ENCODE peak calls at places on chromosomes 11 and 22, in eight cellular contexts. O is body of pancreas, W is colonic mucosa, Q is heart left ventricle, S is left ventricle myocardium inferior, M is hepatocyte, D is heart right ventricle, K is psoas muscle. U is an unnamed sample. For H3K4me1, the result is how much of the 10 kb centered on the place peaks cover.

GRCh38 chr11:850777-851762 is 8.4 kb downstream of the TSPAN4 start:
- DNase-seq in S (no peak), W (no peak), M (no peak), D (no peak), O (no peak), K (no peak), Q (no peak), U (no peak)

GRCh38 chr22:28148816-28149465 is 229.9 kb upstream of the PITPNB start:
- DNase-seq in W (no peak), S (no peak), Q (no peak), D (no peak), M (no peak), K (no peak), O (no peak), U (no peak)

GRCh38 chr11:134509381-134510068 is 97.5 kb upstream of the B3GAT1 start:
- DNase-seq in S (no peak), D (no peak), K (peak), Q (peak), M (no peak), O (no peak), W (no peak), U (peak)

GRCh38 chr22:46678785-46679700 is 58.9 kb downstream of the GRAMD4 start:
- DNase-seq in K (no peak), Q (no peak), W (no peak), S (no peak), O (no peak), M (no peak), D (no peak), U (no peak)

GRCh38 chr22:36729321-36729720 is 25.8 kb upstream of the CACNG2 start:
- DNase-seq in M (no peak), O (no peak), S (no peak), K (no peak), Q (no peak), D (no peak), W (no peak), U (no peak)

GRCh38 chr11:8779732-8780131 is 97.1 kb downstream of the RPL27A start:
- DNase-seq in Q (no peak), K (no peak), O (no peak), S (no peak), W (no peak), M (no peak), D (no peak), U (no peak)

GRCh38 chr11:47044112-47044511 is 107.6 kb downstream of the CSTPP1 start:
- DNase-seq in O (no peak), D (no peak), S (no peak), Q (no peak), M (no peak), K (no peak), W (no peak), U (no peak)

GRCh38 chr11:132493786-132494185 is 1038.5 kb downstream of the OPCML start:
- DNase-seq in Q (no peak), S (no peak), O (no peak), W (no peak), D (no peak), K (no peak), M (no peak), U (no peak)

GRCh38 chr11:75574698-75575265 is 12.7 kb downstream of the SERPINH1 start:
- DNase-seq in D (no peak), O (no peak), Q (no peak), W (no peak), K (no peak), S (no peak), M (no peak), U (no peak)

GRCh38 chr11:30876656-30877371 is 290.7 kb upstream of the MPPED2 start:
- DNase-seq in Q (no peak), O (no peak), M (no peak), D (no peak), S (no peak), W (no peak), K (no peak), U (no peak)

GRCh38 chr11:72739240-72740059 is 12.8 kb downstream of the ARAP1 start:
- DNase-seq in S (peak), D (no peak), M (no peak), O (no peak), W (no peak), Q (no peak), K (peak), U (no peak)

GRCh38 chr22:41482319-41482935 is 13.5 kb downstream of the ACO2 start:
- DNase-seq in D (no peak), O (no peak), K (no peak), M (no peak), S (no peak), Q (no peak), W (no peak), U (no peak)

GRCh38 chr22:31681625-31682345 is 19.8 kb upstream of the PISD start:
- DNase-seq in K (no peak), W (no peak), S (no peak), D (no peak), O (no peak), M (no peak), Q (no peak), U (no peak)

GRCh38 chr11:114219559-114220349 is 76.4 kb upstream of the NNMT start:
- DNase-seq in K (no peak), Q (no peak), O (no peak), S (no peak), W (no peak), M (peak), D (no peak), U (no peak)

GRCh38 chr22:45164217-45165123 is 745 bp downstream of the NUP50 start:
- DNase-seq in M (peak), D (peak), W (peak), S (peak), K (peak), O (peak), Q (peak), U (no peak)

GRCh38 chr11:2517016-2517385 is 72.2 kb downstream of the KCNQ1 start:
- DNase-seq in K (peak), O (peak), D (no peak), Q (no peak), M (no peak), W (peak), S (peak), U (no peak)

GRCh38 chr11:130886704-130887103 is 29.6 kb downstream of the SNX19 start:
- DNase-seq in D (no peak), W (no peak), M (no peak), O (no peak), S (no peak), K (no peak), Q (no peak), U (no peak)

GRCh38 chr11:72588656-72589410 is 85.4 kb downstream of the PDE2A start:
- DNase-seq in D (no peak), Q (no peak), M (no peak), O (no peak), S (no peak), W (no peak), K (no peak), U (no peak)

GRCh38 chr11:95690100-95690499 is 99.5 kb downstream of the FAM76B start:
- DNase-seq in W (no peak), Q (no peak), D (no peak), K (no peak), M (no peak), O (no peak), S (no peak), U (no peak)

GRCh38 chr22:37777122-37777687 is 30.5 kb upstream of the GCAT start:
- DNase-seq in O (peak), W (peak), D (peak), Q (peak), K (peak), S (no peak), M (peak), U (peak)

GRCh38 chr22:37782340-37783168 is 25.2 kb upstream of the GCAT start:
- DNase-seq in M (no peak), O (no peak), D (no peak), S (no peak), W (peak), K (no peak), Q (no peak), U (no peak)

GRCh38 chr22:37778370-37779009 is 29.2 kb upstream of the GCAT start:
- DNase-seq in W (no peak), O (no peak), D (no peak), S (no peak), K (no peak), M (no peak), Q (no peak), U (no peak)

GRCh38 chr22:37784829-37785495 is 22.8 kb upstream of the GCAT start:
- DNase-seq in S (no peak), Q (no peak), M (peak), O (no peak), K (no peak), W (peak), D (no peak), U (peak)

DNA sequence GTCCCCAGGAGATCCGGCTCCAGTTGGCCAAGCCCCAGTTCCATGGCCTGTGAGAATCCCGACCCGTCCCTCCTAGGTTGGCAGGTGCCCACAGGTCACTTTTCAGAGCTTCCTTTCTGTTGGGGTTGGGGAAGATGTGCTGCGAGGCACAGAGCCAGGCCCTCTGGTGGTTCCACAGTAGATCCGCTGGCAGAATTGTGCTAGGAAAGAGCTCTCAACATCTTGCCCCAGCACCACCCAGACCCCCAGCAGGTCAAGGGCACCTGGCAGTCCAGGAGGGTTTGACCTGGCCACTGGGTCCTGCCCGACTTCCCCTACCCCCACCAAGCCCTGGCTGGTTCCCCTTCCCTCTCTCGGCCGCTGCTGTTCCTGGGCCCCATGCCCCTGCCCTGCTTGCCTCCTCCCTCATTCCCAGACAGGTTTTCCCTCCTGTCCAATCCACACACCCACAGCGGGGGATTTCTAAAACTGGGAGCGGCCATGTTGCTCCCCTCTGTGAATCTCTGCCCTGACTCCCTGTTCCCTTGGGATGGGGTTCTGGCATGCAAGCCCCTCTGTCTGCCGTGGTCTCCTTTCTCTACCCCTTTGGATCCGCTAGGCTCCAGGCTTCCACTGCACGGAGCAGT is 26.2 kb upstream of the GCAT start:
- DNase-seq in W (no peak), M (no peak), D (no peak), S (no peak), Q (no peak), K (no peak), O (peak), U (no peak)
- H3K4me1 ChIP-seq in W (under half), M (under half), D (under half), S (under half), Q (under half), K (under half), O (under half), U (under half)

GRCh38 chr11:110921742-110922200 is 209.5 kb upstream of the ARHGAP20 start:
- DNase-seq in Q (no peak), O (peak), S (no peak), D (no peak), K (no peak), M (no peak), W (no peak), U (no peak)
- TF ChIP-seq CTCF in Q (no peak), O (no peak), S (no peak), D (no peak), K (no peak), M (no peak), W (no peak), U (no peak)

DNA sequence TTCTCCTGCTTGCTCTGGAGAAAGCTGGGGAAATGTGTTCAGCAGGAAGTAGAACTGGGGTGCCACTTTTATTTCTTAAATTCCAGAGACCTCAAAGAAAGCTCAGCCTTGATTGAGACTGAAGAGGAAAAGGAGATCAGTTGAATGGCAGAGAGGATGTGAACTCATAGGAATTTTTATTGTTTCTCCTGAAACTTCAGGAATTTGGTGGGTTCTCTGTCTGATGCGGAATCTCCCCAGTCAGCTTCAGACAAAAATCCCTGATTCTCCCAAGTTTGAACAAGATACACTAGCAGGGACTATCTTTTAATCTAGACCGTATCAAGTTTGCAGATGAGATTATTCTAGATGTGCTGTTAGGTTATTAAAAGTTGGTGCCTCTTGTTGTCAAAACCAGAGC is 23.0 kb downstream of the EHF start:
- DNase-seq in M (no peak), O (no peak), S (no peak), W (no peak), Q (no peak), D (no peak), K (no peak), U (no peak)
- H3K4me1 ChIP-seq in M (under half), O (half or more), S (under half), W (under half), Q (under half), D (under half), K (under half), U (half or more)

GRCh38 chr11:45745065-45745811 is 59.7 kb upstream of the SLC35C1 start:
- DNase-seq in D (peak), O (peak), K (peak), Q (peak), S (peak), W (no peak), M (no peak), U (no peak)

GRCh38 chr11:45751430-45751829 is 53.5 kb upstream of the SLC35C1 start:
- DNase-seq in W (no peak), O (no peak), K (no peak), M (no peak), Q (no peak), D (no peak), S (no peak), U (no peak)

GRCh38 chr11:45750439-45750838 is 54.5 kb upstream of the SLC35C1 start:
- DNase-seq in O (no peak), Q (no peak), K (no peak), M (no peak), W (no peak), S (no peak), D (no peak), U (no peak)

GRCh38 chr11:45752136-45752535 is 52.8 kb upstream of the SLC35C1 start:
- DNase-seq in O (no peak), Q (no peak), S (no peak), W (no peak), D (no peak), K (no peak), M (no peak), U (no peak)

DNA sequence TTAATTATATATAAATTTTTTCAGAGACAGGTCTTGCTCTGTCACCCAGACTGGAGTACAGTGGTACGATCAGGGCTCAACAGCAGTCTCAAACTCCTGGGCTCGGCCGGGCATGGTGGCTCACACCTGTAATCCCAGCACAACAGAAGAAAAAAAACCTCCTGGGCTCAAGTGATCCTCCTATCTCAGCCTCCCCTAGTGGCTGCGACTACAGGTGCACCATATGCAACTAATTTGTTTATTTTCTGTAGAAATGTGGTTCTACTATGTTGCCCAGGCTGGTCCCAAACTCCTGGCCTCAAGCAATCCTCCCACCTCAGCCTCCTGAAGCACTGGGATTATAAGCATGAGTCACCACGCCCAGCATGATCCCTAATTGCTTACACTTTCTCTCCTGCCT is 56.1 kb upstream of the SLC35C1 start:
- DNase-seq in S (no peak), W (no peak), D (no peak), Q (no peak), K (no peak), M (no peak), O (no peak), U (no peak)
- TF ChIP-seq CTCF in S (no peak), W (no peak), D (no peak), Q (no peak), K (no peak), M (no peak), O (no peak), U (no peak)

GRCh38 chr11:110855246-110855645 is 143.0 kb upstream of the ARHGAP20 start:
- DNase-seq in D (no peak), O (no peak), Q (no peak), W (no peak), S (no peak), K (no peak), M (no peak), U (no peak)
- H3K4me1 ChIP-seq in D (under half), O (under half), Q (under half), W (under half), S (under half), K (under half), M (under half), U (under half)

GRCh38 chr11:103108933-103109817 is at the start of gene DYNC2H1:
- DNase-seq in O (peak), M (peak), Q (peak), S (peak), D (peak), W (peak), K (peak), U (peak)
- TF ChIP-seq CTCF in O (peak), M (peak), Q (peak), S (peak), D (peak), W (no peak), K (peak), U (peak)

U was measured in Caco-2.